ENCODE peak calls at places on chromosomes 12 and 14, in four cellular contexts. R is DMS79 treated with DMSO at 0.1 percent for 48 hours; G is prostate gland; K is naive thymus-derived CD4-positive, alpha-beta T cell. M is an unnamed sample.

GRCh38 chr14:66281036-66281776 is 205.0 kb upstream of the CCDC196 start:
- DNase-seq in R (no peak), G (no peak), K (no peak), M (no peak)

GRCh38 chr14:66649515-66649914 is 141.6 kb downstream of the GPHN start:
- DNase-seq in R (no peak), G (no peak), K (no peak), M (no peak)

GRCh38 chr14:74634964-74635363 is 22.9 kb upstream of the LTBP2 start:
- DNase-seq in R (peak; percentile 65), G (no peak), K (no peak), M (no peak)

GRCh38 chr12:112107728-112108447 is 695 bp downstream of the NAA25 start:
- DNase-seq in R (no peak), G (no peak), K (no peak), M (no peak)

GRCh38 chr12:70659077-70659606 is 21.9 kb upstream of the PTPRB start:
- DNase-seq in R (no peak), G (no peak), K (no peak), M (no peak)

GRCh38 chr12:43841253-43841652 is 5.4 kb downstream of the TMEM117 start:
- DNase-seq in R (no peak), G (no peak), K (no peak), M (no peak)

GRCh38 chr12:56078931-56079728 is 835 bp upstream of the ERBB3 start:
- DNase-seq in R (peak; percentile 51), G (peak; percentile 91), K (no peak), M (no peak)

GRCh38 chr12:132310181-132311040 is 19.0 kb downstream of the GALNT9 start:
- DNase-seq in R (no peak), G (no peak), K (no peak), M (no peak)

GRCh38 chr12:3249081-3249800 is 172.1 kb downstream of the TSPAN9 start:
- DNase-seq in R (no peak), G (no peak), K (no peak), M (no peak)

GRCh38 chr12:32309811-32310755 is 89.3 kb upstream of the FGD4 start:
- DNase-seq in R (no peak), G (no peak), K (no peak), M (no peak)

GRCh38 chr14:71196921-71197320 is 289.7 kb downstream of the PCNX1 start:
- DNase-seq in R (no peak), G (no peak), K (no peak), M (no peak)

GRCh38 chr12:57404966-57405640 is 25.7 kb downstream of the R3HDM2 start:
- DNase-seq in R (no peak), G (no peak), K (no peak), M (no peak)

GRCh38 chr12:26233620-26234019 is 38.2 kb downstream of the SSPN start:
- DNase-seq in R (no peak), G (no peak), K (no peak), M (no peak)

GRCh38 chr12:131171029-131171428 is 217.3 kb downstream of the ADGRD1 start:
- DNase-seq in R (no peak), G (no peak), K (no peak), M (no peak)

GRCh38 chr12:110928700-110929099 is 8.3 kb upstream of the MYL2 start:
- DNase-seq in R (no peak), G (no peak), K (no peak), M (no peak)

M was measured in stimulated activated CD4-positive, alpha-beta T cell treated with anti-CD3 and anti-CD28 coated beads, Interleukin-2, amount 100 ng/mL, for 4 hours.